ENCODE peak calls at places on chromosomes 5 and 9, in eight cellular contexts. G is right lobe of liver, E is adrenal gland, C is endothelial cell of umbilical vein, Y is A549, I is prostate gland, M is IMR-90, K is esophagus squamous epithelium. H is an unnamed sample.

GRCh38 chr5:61304611-61305369 is 27.3 kb upstream of the ZSWIM6 start:
- DNase-seq in Y (peak; percentile 80), M (peak; percentile 94), E (no peak), K (no peak), I (peak; percentile 73), G (peak; percentile 54), C (peak; percentile 44), H (peak; percentile 27)

GRCh38 chr5:77958642-77959315 is 182.6 kb upstream of the TBCA start:
- DNase-seq in C (no peak), G (no peak), Y (no peak), M (no peak), I (no peak), K (no peak), E (no peak), H (no peak)

GRCh38 chr5:74580729-74581110 is 59.8 kb downstream of the ENC1 start:
- DNase-seq in E (no peak), C (no peak), I (no peak), M (no peak), K (no peak), G (no peak), Y (no peak), H (no peak)

GRCh38 chr9:136238342-136238732 is 7.3 kb downstream of the QSOX2 start:
- DNase-seq in K (no peak), C (no peak), E (no peak), Y (no peak), M (no peak), I (no peak), G (no peak), H (no peak)

GRCh38 chr5:140627972-140628371 is 5.0 kb downstream of the CD14 start:
- DNase-seq in I (no peak), M (no peak), E (no peak), Y (no peak), K (no peak), C (no peak), G (no peak), H (no peak)

GRCh38 chr5:38240212-38240611 is 18.1 kb upstream of the EGFLAM start:
- DNase-seq in M (no peak), G (no peak), C (no peak), E (no peak), Y (no peak), I (no peak), K (no peak), H (no peak)

GRCh38 chr5:200985-201384 is 9.7 kb downstream of the LRRC14B start:
- DNase-seq in I (no peak), C (no peak), Y (no peak), M (no peak), G (no peak), E (no peak), K (no peak), H (no peak)

GRCh38 chr5:99973779-99974178 is 561.4 kb upstream of the FAM174A start:
- DNase-seq in M (no peak), K (no peak), G (no peak), E (no peak), I (no peak), C (no peak), Y (no peak), H (no peak)

GRCh38 chr9:27019589-27019988 is 14.1 kb upstream of the LRRC19 start:
- DNase-seq in E (no peak), C (no peak), M (peak; percentile 87), K (no peak), G (no peak), Y (no peak), I (no peak), H (no peak)

GRCh38 chr5:2103940-2104339 is 221.2 kb upstream of the IRX4 start:
- DNase-seq in E (no peak), G (no peak), Y (no peak), M (no peak), C (no peak), K (no peak), I (no peak), H (no peak)

GRCh38 chr5:135826221-135826525 is 8.3 kb upstream of the SLC25A48 start:
- DNase-seq in I (no peak), E (no peak), K (no peak), Y (no peak), C (no peak), G (no peak), M (no peak), H (no peak)

GRCh38 chr9:133882849-133883248 is 109.3 kb downstream of the VAV2 start:
- DNase-seq in I (no peak), C (no peak), K (no peak), G (no peak), M (no peak), E (no peak), Y (no peak), H (no peak)
- TF ChIP-seq POLR2A in I (no peak), C (no peak), K (no peak), G (no peak), M (no peak), E (no peak), Y (no peak), H (no peak)

DNA sequence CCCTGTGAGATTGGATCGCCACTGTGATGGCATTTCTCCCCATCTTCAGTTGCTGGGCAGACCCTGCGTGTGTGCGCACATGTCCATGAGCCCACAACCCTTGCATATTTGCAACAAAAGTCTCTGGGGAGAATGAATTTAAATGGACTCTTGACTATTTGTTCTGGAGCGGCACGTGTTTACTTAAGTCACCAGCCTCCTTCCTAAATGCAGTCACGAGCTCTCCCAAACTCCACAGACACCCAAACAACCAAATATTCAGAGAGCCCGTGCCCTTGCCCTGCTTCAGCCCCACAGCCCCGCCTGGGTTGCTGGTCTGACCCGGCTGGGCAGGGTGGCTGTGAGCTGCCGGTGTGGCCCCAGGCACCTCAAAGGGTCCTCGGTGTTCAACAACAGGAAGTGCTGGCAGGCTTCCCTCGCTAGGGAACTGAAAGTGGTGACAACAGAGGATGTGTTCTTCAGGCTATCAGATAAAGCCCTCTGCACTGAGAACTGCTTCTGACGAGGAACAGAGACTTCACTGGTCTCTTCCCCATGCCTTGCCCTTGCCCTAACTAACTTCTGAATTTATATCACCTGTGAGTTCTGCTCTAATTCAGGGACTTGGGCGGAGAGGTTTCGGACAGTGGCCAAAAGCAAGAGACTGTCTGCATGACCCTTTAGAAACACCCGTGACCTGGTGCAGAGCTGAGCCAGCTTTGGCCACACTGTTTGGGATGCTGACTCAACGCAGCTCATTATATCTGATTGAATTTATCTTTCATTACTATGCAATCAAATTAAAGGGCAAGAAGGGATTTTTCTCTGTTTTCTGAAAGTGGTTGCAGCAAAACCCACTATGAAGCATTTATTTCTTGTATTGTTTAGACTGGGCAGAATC is 19.2 kb upstream of the CD180 start:
- DNase-seq in Y (no peak), K (peak; percentile 55), E (peak; percentile 81), I (peak; percentile 69), G (peak; percentile 95), C (peak; percentile 88), M (peak; percentile 13), H (peak; percentile 89)
- H3K4me3 ChIP-seq in Y (no peak overlapping the region), K (peak overlapping the region; percentile 47), E (no peak overlapping the region), I (peak overlapping the region; percentile 20), G (peak overlapping the region; percentile 29), C (peak overlapping the region; percentile 3), M (no peak overlapping the region), H (peak overlapping the region; percentile 15)

GRCh38 chr9:86352440-86353106 is 1.6 kb downstream of the TUT7 start:
- DNase-seq in K (no peak), M (no peak), Y (no peak), E (no peak), G (no peak), I (no peak), C (peak; percentile 53), H (no peak)
- TF ChIP-seq POLR2A in K (no peak), M (no peak), Y (no peak), E (no peak), G (no peak), I (no peak), C (no peak), H (no peak)

GRCh38 chr9:100430286-100430940 is 3.5 kb downstream of the MSANTD3 start:
- DNase-seq in E (peak; percentile 4), G (no peak), K (no peak), Y (no peak), I (no peak), M (no peak), C (no peak), H (no peak)
- H3K4me3 ChIP-seq in E (no peak overlapping the region), G (no peak overlapping the region), K (no peak overlapping the region), Y (no peak overlapping the region), I (no peak overlapping the region), M (no peak overlapping the region), C (no peak overlapping the region), H (no peak overlapping the region)

GRCh38 chr9:133888048-133888778 is 103.9 kb downstream of the VAV2 start:
- DNase-seq in G (peak; percentile 84), Y (no peak), I (no peak), E (no peak), C (no peak), M (no peak), K (no peak), H (no peak)
- TF ChIP-seq POLR2A in G (no peak), Y (no peak), I (no peak), E (no peak), C (no peak), M (no peak), K (no peak), H (no peak)